ENCODE peak calls at places on chromosomes 11 and 22, in four cellular contexts. G is HCT116, I is IMR-90, X is K562. U is an unnamed sample.

GRCh38 chr11:101866619-101867491 is 48.0 kb upstream of the CEP126 start:
- DNase-seq in G (no peak), I (peak; percentile 69), X (no peak), U (no peak)

GRCh38 chr11:127074151-127074761 is 73.7 kb upstream of the KIRREL3 start:
- DNase-seq in G (no peak), I (peak; percentile 72), X (peak; percentile 25), U (peak; percentile 77)

GRCh38 chr22:30452861-30453260 is 19.0 kb downstream of the SEC14L3 start:
- DNase-seq in G (no peak), I (no peak), X (no peak), U (no peak)

GRCh38 chr22:49046546-49047305 is 780.9 kb downstream of the BRD1 start:
- DNase-seq in G (peak; percentile 46), I (no peak), X (peak; percentile 69), U (peak; percentile 70)

GRCh38 chr11:94120946-94121345 is 7.7 kb upstream of the PANX1 start:
- DNase-seq in G (no peak), I (peak; percentile 91), X (no peak), U (no peak)

GRCh38 chr11:105741488-105742020 is 131.7 kb downstream of the GRIA4 start:
- DNase-seq in G (no peak), I (no peak), X (no peak), U (no peak)

GRCh38 chr11:12674936-12675696 is 895 bp downstream of the TEAD1 start:
- DNase-seq in G (no peak), I (no peak), X (peak; percentile 33), U (peak; percentile 12)

GRCh38 chr11:45885274-45885920 is at the start of gene MAPK8IP1:
- DNase-seq in G (no peak), I (no peak), X (peak; percentile 91), U (peak; percentile 59)

GRCh38 chr11:59659981-59660380 is 8.9 kb downstream of the PATL1 start:
- DNase-seq in G (no peak), I (no peak), X (no peak), U (no peak)

GRCh38 chr11:59654893-59655292 is 13.9 kb downstream of the PATL1 start:
- DNase-seq in G (no peak), I (no peak), X (no peak), U (no peak)

GRCh38 chr11:59658036-59658435 is 10.8 kb downstream of the PATL1 start:
- DNase-seq in G (no peak), I (no peak), X (no peak), U (no peak)

GRCh38 chr11:59660621-59661020 is 8.2 kb downstream of the PATL1 start:
- DNase-seq in G (no peak), I (no peak), X (no peak), U (no peak)
- H2AFZ ChIP-seq in G (no peak overlapping the region), I (no peak overlapping the region), X (no peak overlapping the region), U (no peak overlapping the region)

GRCh38 chr11:63813035-63813562 is at the start of gene SPINDOC:
- DNase-seq in G (no peak), I (peak; percentile 47), X (peak; percentile 96), U (peak; percentile 84)
- H3K27ac ChIP-seq in G (peak within 1 kb of the TSS; percentile 91), I (peak within 1 kb of the TSS; percentile 95), X (peak within 1 kb of the TSS; percentile 84), U (peak within 1 kb of the TSS; percentile 58)

GRCh38 chr11:85827768-85828639 is 17.1 kb upstream of the SYTL2 start:
- DNase-seq in G (peak; percentile 77), I (peak; percentile 91), X (no peak), U (no peak)
- H2AFZ ChIP-seq in G (peak overlapping the region; percentile 79), I (no peak overlapping the region), X (no peak overlapping the region), U (no peak overlapping the region)

GRCh38 chr11:100774132-100774531 is 87.0 kb downstream of the ARHGAP42 start:
- DNase-seq in G (no peak), I (no peak), X (no peak), U (no peak)

GRCh38 chr11:100777118-100777517 is 90.0 kb downstream of the ARHGAP42 start:
- DNase-seq in G (peak; percentile 93), I (no peak), X (no peak), U (no peak)

GRCh38 chr11:100776212-100776896 is 89.3 kb downstream of the ARHGAP42 start:
- DNase-seq in G (peak; percentile 82), I (peak; percentile 4), X (no peak), U (no peak)

GRCh38 chr11:100777736-100778135 is 90.6 kb downstream of the ARHGAP42 start:
- DNase-seq in G (no peak), I (no peak), X (no peak), U (no peak)

DNA sequence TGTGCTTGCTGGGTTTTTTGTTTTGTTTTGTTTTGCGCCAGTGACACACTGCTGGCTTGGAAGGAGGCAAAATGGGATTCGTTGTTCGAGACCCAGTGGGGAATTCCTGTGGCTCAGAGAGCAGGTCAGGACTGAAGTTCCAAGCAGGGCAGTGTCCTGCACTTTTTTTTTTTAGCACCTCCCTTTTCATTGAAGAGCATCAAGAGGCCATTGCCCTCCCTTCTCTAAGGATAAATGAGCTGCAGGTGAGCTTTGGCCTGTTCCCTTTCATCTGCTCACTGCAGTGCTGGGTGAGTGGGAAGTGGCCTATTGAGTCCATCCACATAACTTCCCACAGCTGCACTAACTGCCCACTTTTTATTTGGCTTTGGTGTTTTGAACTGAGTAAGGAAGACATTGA is 87.8 kb downstream of the ARHGAP42 start:
- DNase-seq in G (no peak), I (no peak), X (no peak), U (no peak)
- H3K27ac ChIP-seq in G (peak overlapping the region; percentile 14), I (no peak overlapping the region), X (no peak overlapping the region), U (no peak overlapping the region)

U was measured in OCI-LY7.